ENCODE peak calls at places on chromosomes 6 and 20, in nine cellular contexts. S is effector CD4-positive, alpha-beta T cell; G is mammary epithelial cell; Q is effector memory CD8-positive, alpha-beta T cell; M is posterior vena cava; X is epithelial cell of prostate; V is ACHN; L is right lobe of liver; W is stimulated activated CD4-positive, alpha-beta T cell treated with anti-CD3 and anti-CD28 coated beads, Interleukin-1b, Interleukin-23, amount 100 ng/mL, for 24 hours. F is an unnamed sample.

GRCh38 chr6:36683656-36684446 is 5.3 kb downstream of the CDKN1A start:
- DNase-seq in S (no peak), G (no peak), Q (no peak), M (no peak), X (no peak), V (no peak), L (peak), W (no peak), F (no peak)

GRCh38 chr6:109050012-109050411 is 44.6 kb downstream of the SESN1 start:
- DNase-seq in S (no peak), G (peak), Q (no peak), M (no peak), X (peak), V (no peak), L (no peak), W (no peak), F (no peak)

GRCh38 chr20:21682576-21682975 is 22.9 kb upstream of the PAX1 start:
- DNase-seq in S (no peak), G (no peak), Q (no peak), M (no peak), X (no peak), V (peak), L (no peak), W (no peak), F (no peak)

GRCh38 chr6:111301914-111302313 is 181.1 kb downstream of the REV3L start:
- DNase-seq in S (no peak), G (no peak), Q (no peak), M (no peak), X (no peak), V (no peak), L (no peak), W (no peak), F (no peak)

GRCh38 chr6:170345662-170346061 is 39.1 kb downstream of the FAM120B start:
- DNase-seq in S (no peak), G (peak), Q (no peak), M (no peak), X (no peak), V (no peak), L (no peak), W (no peak), F (no peak)

GRCh38 chr6:148332088-148332487 is 10.6 kb upstream of the SASH1 start:
- DNase-seq in S (no peak), G (peak), Q (no peak), M (no peak), X (no peak), V (no peak), L (no peak), W (no peak), F (no peak)

GRCh38 chr20:47607208-47607613 is 105.5 kb downstream of the NCOA3 start:
- DNase-seq in S (no peak), G (peak), Q (no peak), M (no peak), X (no peak), V (no peak), L (no peak), W (no peak), F (no peak)

GRCh38 chr6:17472653-17473183 is 79.3 kb downstream of the CAP2 start:
- DNase-seq in S (no peak), G (no peak), Q (no peak), M (no peak), X (no peak), V (no peak), L (no peak), W (no peak), F (no peak)

GRCh38 chr6:4656106-4656505 is 120.1 kb upstream of the CDYL start:
- DNase-seq in S (no peak), G (no peak), Q (no peak), M (no peak), X (no peak), V (no peak), L (no peak), W (no peak), F (no peak)

GRCh38 chr6:135722679-135723078 is 128.8 kb upstream of the PDE7B start:
- DNase-seq in S (no peak), G (peak), Q (no peak), M (no peak), X (peak), V (peak), L (no peak), W (no peak), F (no peak)

GRCh38 chr20:30815577-30816181 is 441.8 kb upstream of the DEFB115 start:
- DNase-seq in S (no peak), G (no peak), Q (no peak), M (peak), X (no peak), V (no peak), L (no peak), W (no peak), F (no peak)

GRCh38 chr6:78615430-78615904 is 251.9 kb upstream of the IRAK1BP1 start:
- DNase-seq in S (no peak), G (peak), Q (no peak), M (no peak), X (peak), V (no peak), L (no peak), W (no peak), F (no peak)

GRCh38 chr6:108739496-108740330 is 108.5 kb upstream of the ARMC2 start:
- DNase-seq in S (no peak), G (no peak), Q (no peak), M (no peak), X (no peak), V (no peak), L (no peak), W (no peak), F (no peak)

GRCh38 chr6:108167449-108167903 is 1.7 kb downstream of the NR2E1 start:
- DNase-seq in S (no peak), G (no peak), Q (no peak), M (no peak), X (no peak), V (no peak), L (no peak), W (no peak), F (no peak)

GRCh38 chr6:136784910-136785746 is 7.1 kb downstream of the MAP3K5 start:
- DNase-seq in S (peak), G (no peak), Q (no peak), M (peak), X (no peak), V (no peak), L (peak), W (no peak), F (peak)

GRCh38 chr6:136069119-136069518 is 181.0 kb downstream of the MTFR2 start:
- DNase-seq in S (no peak), G (peak), Q (no peak), M (no peak), X (no peak), V (peak), L (no peak), W (no peak), F (no peak)

GRCh38 chr20:4736875-4737274 is 15.2 kb downstream of the PRND start:
- DNase-seq in S (no peak), G (no peak), Q (no peak), M (no peak), X (no peak), V (no peak), L (no peak), W (no peak), F (no peak)

GRCh38 chr6:139757766-139758655 is 383.6 kb upstream of the CITED2 start:
- DNase-seq in S (no peak), G (no peak), Q (no peak), M (no peak), X (no peak), V (no peak), L (no peak), W (no peak), F (no peak)